ENCODE peak calls at places on chromosomes 2 and 18, in ten cellular contexts. One of them, this sample, is unnamed.

GRCh38 chr2:118443596-118443995 is 355.3 kb downstream of the INSIG2 start:
- DNase-seq in stimulated activated CD4-positive, alpha-beta T cell treated with anti-CD3 and anti-CD28 coated beads, TNF-alpha, amount 100 ng/mL, for 4 hours: no peak
- DNase-seq in GM12865: no peak
- DNase-seq in fibroblast of the conjunctiva: peak; percentile 24
- DNase-seq in mesothelial cell of epicardium: no peak
- DNase-seq in HEK293T: no peak
- DNase-seq in mucosa of gallbladder: no peak
- DNase-seq in ACHN: peak; percentile 3
- DNase-seq in HuH-7: no peak
- DNase-seq in HFF-Myc: peak; percentile 69
- DNase-seq in this sample: no peak

GRCh38 chr18:78780719-78781600 is 198.7 kb upstream of the SALL3 start:
- DNase-seq in fibroblast of the conjunctiva: no peak
- DNase-seq in mesothelial cell of epicardium: no peak
- DNase-seq in ACHN: no peak
- DNase-seq in HuH-7: no peak
- DNase-seq in stimulated activated CD4-positive, alpha-beta T cell treated with anti-CD3 and anti-CD28 coated beads, TNF-alpha, amount 100 ng/mL, for 4 hours: no peak
- DNase-seq in mucosa of gallbladder: no peak
- DNase-seq in HFF-Myc: no peak
- DNase-seq in HEK293T: no peak
- DNase-seq in GM12865: no peak
- DNase-seq in this sample: no peak

GRCh38 chr2:173076557-173077345 is 1.1 kb downstream of the MAP3K20 start:
- DNase-seq in mesothelial cell of epicardium: peak; percentile 37
- DNase-seq in stimulated activated CD4-positive, alpha-beta T cell treated with anti-CD3 and anti-CD28 coated beads, TNF-alpha, amount 100 ng/mL, for 4 hours: no peak
- DNase-seq in ACHN: peak; percentile 44
- DNase-seq in HuH-7: no peak
- DNase-seq in fibroblast of the conjunctiva: no peak
- DNase-seq in HFF-Myc: no peak
- DNase-seq in mucosa of gallbladder: peak; percentile 21
- DNase-seq in HEK293T: peak; percentile 37
- DNase-seq in GM12865: peak; percentile 64
- DNase-seq in this sample: peak; percentile 61

GRCh38 chr2:130785466-130786055 is 30.2 kb downstream of the AMER3 start:
- DNase-seq in GM12865: no peak
- DNase-seq in stimulated activated CD4-positive, alpha-beta T cell treated with anti-CD3 and anti-CD28 coated beads, TNF-alpha, amount 100 ng/mL, for 4 hours: no peak
- DNase-seq in HEK293T: no peak
- DNase-seq in mesothelial cell of epicardium: no peak
- DNase-seq in HuH-7: no peak
- DNase-seq in fibroblast of the conjunctiva: no peak
- DNase-seq in mucosa of gallbladder: no peak
- DNase-seq in HFF-Myc: no peak
- DNase-seq in ACHN: no peak
- DNase-seq in this sample: no peak

GRCh38 chr2:168244318-168244717 is 3.1 kb downstream of the STK39 start:
- DNase-seq in HEK293T: peak; percentile 57
- DNase-seq in GM12865: peak; percentile 5
- DNase-seq in HFF-Myc: no peak
- DNase-seq in ACHN: no peak
- DNase-seq in mesothelial cell of epicardium: no peak
- DNase-seq in HuH-7: no peak
- DNase-seq in stimulated activated CD4-positive, alpha-beta T cell treated with anti-CD3 and anti-CD28 coated beads, TNF-alpha, amount 100 ng/mL, for 4 hours: no peak
- DNase-seq in mucosa of gallbladder: peak; percentile 34
- DNase-seq in fibroblast of the conjunctiva: no peak
- DNase-seq in this sample: peak; percentile 81

GRCh38 chr18:48473816-48474215 is 64.6 kb upstream of the ZBTB7C start:
- DNase-seq in ACHN: no peak
- DNase-seq in mucosa of gallbladder: no peak
- DNase-seq in HEK293T: no peak
- DNase-seq in GM12865: no peak
- DNase-seq in fibroblast of the conjunctiva: no peak
- DNase-seq in HFF-Myc: no peak
- DNase-seq in mesothelial cell of epicardium: no peak
- DNase-seq in stimulated activated CD4-positive, alpha-beta T cell treated with anti-CD3 and anti-CD28 coated beads, TNF-alpha, amount 100 ng/mL, for 4 hours: no peak
- DNase-seq in HuH-7: no peak
- DNase-seq in this sample: no peak

GRCh38 chr18:23272498-23273232 is 137.4 kb downstream of the CABLES1 start:
- DNase-seq in fibroblast of the conjunctiva: no peak
- DNase-seq in mucosa of gallbladder: no peak
- DNase-seq in HEK293T: no peak
- DNase-seq in mesothelial cell of epicardium: no peak
- DNase-seq in stimulated activated CD4-positive, alpha-beta T cell treated with anti-CD3 and anti-CD28 coated beads, TNF-alpha, amount 100 ng/mL, for 4 hours: no peak
- DNase-seq in HuH-7: no peak
- DNase-seq in ACHN: no peak
- DNase-seq in HFF-Myc: no peak
- DNase-seq in GM12865: no peak
- DNase-seq in this sample: no peak

GRCh38 chr2:111071480-111072143 is 49.1 kb upstream of the BCL2L11 start:
- DNase-seq in HEK293T: no peak
- DNase-seq in fibroblast of the conjunctiva: peak; percentile 29
- DNase-seq in GM12865: peak; percentile 43
- DNase-seq in mesothelial cell of epicardium: no peak
- DNase-seq in mucosa of gallbladder: no peak
- DNase-seq in HuH-7: no peak
- DNase-seq in HFF-Myc: peak; percentile 24
- DNase-seq in ACHN: peak; percentile 87
- DNase-seq in stimulated activated CD4-positive, alpha-beta T cell treated with anti-CD3 and anti-CD28 coated beads, TNF-alpha, amount 100 ng/mL, for 4 hours: no peak
- DNase-seq in this sample: no peak

GRCh38 chr2:20669609-20670314 is 2.8 kb downstream of the GDF7 start:
- DNase-seq in mesothelial cell of epicardium: no peak
- DNase-seq in GM12865: no peak
- DNase-seq in fibroblast of the conjunctiva: no peak
- DNase-seq in mucosa of gallbladder: no peak
- DNase-seq in ACHN: no peak
- DNase-seq in stimulated activated CD4-positive, alpha-beta T cell treated with anti-CD3 and anti-CD28 coated beads, TNF-alpha, amount 100 ng/mL, for 4 hours: no peak
- DNase-seq in HuH-7: no peak
- DNase-seq in HFF-Myc: no peak
- DNase-seq in HEK293T: no peak
- DNase-seq in this sample: no peak

GRCh38 chr2:113876503-113877387 is 13.1 kb upstream of the ACTR3 start:
- DNase-seq in GM12865: no peak
- DNase-seq in ACHN: no peak
- DNase-seq in HEK293T: no peak
- DNase-seq in fibroblast of the conjunctiva: no peak
- DNase-seq in mucosa of gallbladder: peak; percentile 57
- DNase-seq in HuH-7: peak; percentile 73
- DNase-seq in mesothelial cell of epicardium: no peak
- DNase-seq in HFF-Myc: no peak
- DNase-seq in stimulated activated CD4-positive, alpha-beta T cell treated with anti-CD3 and anti-CD28 coated beads, TNF-alpha, amount 100 ng/mL, for 4 hours: peak; percentile 66
- DNase-seq in this sample: no peak

GRCh38 chr2:64679673-64680425 is 26.1 kb upstream of the SERTAD2 start:
- DNase-seq in GM12865: no peak
- DNase-seq in ACHN: no peak
- DNase-seq in HFF-Myc: no peak
- DNase-seq in HEK293T: no peak
- DNase-seq in fibroblast of the conjunctiva: no peak
- DNase-seq in mucosa of gallbladder: no peak
- DNase-seq in HuH-7: no peak
- DNase-seq in stimulated activated CD4-positive, alpha-beta T cell treated with anti-CD3 and anti-CD28 coated beads, TNF-alpha, amount 100 ng/mL, for 4 hours: no peak
- DNase-seq in mesothelial cell of epicardium: no peak
- DNase-seq in this sample: no peak